ENCODE peak calls at places on chromosomes 13 and 19, in eight cellular contexts. E, X, Y, O, N, J, C and I are unnamed samples.

GRCh38 chr13:95156208-95156607 is 145.0 kb downstream of the ABCC4 start:
- DNase-seq in E (no peak), X (peak; percentile 8), Y (no peak), O (no peak), N (no peak), J (no peak), C (peak; percentile 52), I (no peak)

GRCh38 chr19:56111601-56112312 is 9.3 kb downstream of the ZNF787 start:
- DNase-seq in E (peak; percentile 57), X (peak; percentile 37), Y (peak; percentile 62), O (no peak), N (peak; percentile 65), J (no peak), C (peak; percentile 61), I (no peak)

GRCh38 chr13:38045278-38046048 is 175.9 kb upstream of the TRPC4 start:
- DNase-seq in E (no peak), X (peak; percentile 26), Y (no peak), O (no peak), N (no peak), J (peak; percentile 16), C (peak; percentile 39), I (no peak)

GRCh38 chr13:67966065-67966464 is 735.9 kb upstream of the PCDH9 start:
- DNase-seq in E (no peak), X (no peak), Y (no peak), O (no peak), N (no peak), J (no peak), C (no peak), I (no peak)

GRCh38 chr13:42968906-42969305 is 23.1 kb downstream of the EPSTI1 start:
- DNase-seq in E (no peak), X (no peak), Y (no peak), O (no peak), N (no peak), J (no peak), C (peak; percentile 59), I (no peak)

GRCh38 chr13:43879323-43880181 is at the start of the genes CCDC122 and LACC1:
- DNase-seq in E (peak; percentile 88), X (peak; percentile 42), Y (peak; percentile 79), O (peak; percentile 6), N (peak; percentile 91), J (no peak), C (peak; percentile 92), I (peak; percentile 62)

GRCh38 chr19:6087074-6087506 is 23.2 kb downstream of the RFX2 start:
- DNase-seq in E (no peak), X (peak; percentile 61), Y (no peak), O (no peak), N (no peak), J (peak; percentile 49), C (peak; percentile 81), I (no peak)

GRCh38 chr13:109724603-109725002 is 61.8 kb downstream of the IRS2 start:
- DNase-seq in E (no peak), X (no peak), Y (no peak), O (no peak), N (no peak), J (no peak), C (no peak), I (no peak)

GRCh38 chr19:17807731-17808316 is 12.9 kb downstream of the B3GNT3 start:
- DNase-seq in E (no peak), X (no peak), Y (no peak), O (no peak), N (no peak), J (no peak), C (no peak), I (no peak)

GRCh38 chr19:30978639-30979038 is 370.6 kb downstream of the TSHZ3 start:
- DNase-seq in E (no peak), X (no peak), Y (no peak), O (no peak), N (no peak), J (no peak), C (no peak), I (no peak)

GRCh38 chr13:113073942-113074341 is 31.6 kb upstream of the F7 start:
- DNase-seq in E (no peak), X (no peak), Y (no peak), O (no peak), N (peak; percentile 22), J (no peak), C (no peak), I (no peak)

GRCh38 chr13:30802953-30803478 is 67.7 kb downstream of the ALOX5AP start:
- DNase-seq in E (peak; percentile 89), X (peak; percentile 64), Y (peak; percentile 79), O (peak; percentile 39), N (peak; percentile 93), J (peak; percentile 67), C (peak; percentile 99), I (peak; percentile 51)

GRCh38 chr19:3538258-3538929 is 580 bp upstream of the TEKTIP1 start:
- DNase-seq in E (no peak), X (no peak), Y (no peak), O (no peak), N (no peak), J (no peak), C (no peak), I (no peak)

GRCh38 chr13:41905600-41906254 is 55.2 kb downstream of the VWA8 start:
- DNase-seq in E (no peak), X (peak; percentile 46), Y (peak; percentile 35), O (peak; percentile 13), N (no peak), J (no peak), C (peak; percentile 84), I (no peak)

GRCh38 chr19:30664358-30665058 is 292.3 kb downstream of the ZNF536 start:
- DNase-seq in E (peak; percentile 34), X (no peak), Y (no peak), O (no peak), N (peak; percentile 64), J (no peak), C (peak; percentile 19), I (no peak)

GRCh38 chr19:41998246-41999020 is 4.4 kb upstream of the ATP1A3 start:
- DNase-seq in E (peak; percentile 33), X (no peak), Y (peak; percentile 43), O (no peak), N (peak; percentile 73), J (peak; percentile 77), C (no peak), I (no peak)

GRCh38 chr19:52140077-52140710 is 456 bp upstream of the ZNF616 start:
- DNase-seq in E (no peak), X (no peak), Y (no peak), O (no peak), N (no peak), J (no peak), C (no peak), I (no peak)

GRCh38 chr13:51122868-51123267 is 11.8 kb upstream of the C13orf42 start:
- DNase-seq in E (no peak), X (no peak), Y (no peak), O (no peak), N (no peak), J (no peak), C (peak; percentile 28), I (no peak)

GRCh38 chr19:35458821-35459391 is 10.8 kb downstream of the FFAR2 start:
- DNase-seq in E (no peak), X (no peak), Y (no peak), O (no peak), N (no peak), J (peak; percentile 3), C (peak; percentile 46), I (no peak)

GRCh38 chr19:29680937-29681336 is 15.7 kb downstream of the PLEKHF1 start:
- DNase-seq in E (no peak), X (no peak), Y (no peak), O (no peak), N (peak; percentile 32), J (no peak), C (no peak), I (no peak)

GRCh38 chr19:16531380-16531669 is 10.9 kb downstream of the CHERP start:
- DNase-seq in E (no peak), X (no peak), Y (no peak), O (no peak), N (no peak), J (peak; percentile 7), C (no peak), I (no peak)

GRCh38 chr13:40388617-40389016 is 277.8 kb downstream of the FOXO1 start:
- DNase-seq in E (no peak), X (peak; percentile 78), Y (peak; percentile 98), O (no peak), N (no peak), J (no peak), C (no peak), I (peak; percentile 69)

GRCh38 chr19:38019427-38019724 is 112.4 kb downstream of the SIPA1L3 start:
- DNase-seq in E (no peak), X (no peak), Y (no peak), O (no peak), N (no peak), J (no peak), C (no peak), I (no peak)

GRCh38 chr19:48342414-48342738 is 17.0 kb downstream of the EMP3 start:
- DNase-seq in E (no peak), X (no peak), Y (no peak), O (no peak), N (no peak), J (peak; percentile 7), C (no peak), I (no peak)

GRCh38 chr19:1286859-1287621 is 1.4 kb downstream of the EFNA2 start:
- DNase-seq in E (no peak), X (no peak), Y (no peak), O (no peak), N (no peak), J (no peak), C (no peak), I (no peak)